ENCODE peak calls at places on chromosomes 11 and 22, in four cellular contexts. R is K562, I is HL-60, B is GM12878. U is an unnamed sample.

GRCh38 chr11:120217941-120218694 is 7.3 kb downstream of the OAF start:
- DNase-seq in B (no peak), R (no peak), I (no peak), U (no peak)

GRCh38 chr11:73314121-73314948 is 6.3 kb downstream of the ARHGEF17 start:
- DNase-seq in B (no peak), R (peak), I (no peak), U (no peak)

GRCh38 chr11:130606781-130607511 is 158.5 kb downstream of the ADAMTS15 start:
- DNase-seq in R (no peak), I (no peak), B (no peak), U (no peak)

GRCh38 chr11:82049199-82049598 is 684.5 kb downstream of the FAM181B start:
- DNase-seq in I (no peak), B (no peak), R (no peak), U (no peak)

GRCh38 chr22:19586922-19587684 is 62.9 kb upstream of the CLDN5 start:
- DNase-seq in I (no peak), B (no peak), R (no peak), U (no peak)

GRCh38 chr11:75000975-75001354 is 12.2 kb downstream of the NEU3 start:
- DNase-seq in B (no peak), R (no peak), I (no peak), U (no peak)

GRCh38 chr11:118917488-118918127 is 8.1 kb downstream of the BCL9L start:
- DNase-seq in R (no peak), B (no peak), I (peak), U (no peak)

GRCh38 chr22:44889233-44889878 is 120.4 kb downstream of the PHF21B start:
- DNase-seq in I (no peak), B (no peak), R (peak), U (no peak)

GRCh38 chr11:12526789-12527188 is 147.4 kb upstream of the TEAD1 start:
- DNase-seq in B (no peak), I (no peak), R (no peak), U (no peak)

GRCh38 chr11:117834068-117834810 is 9.7 kb upstream of the FXYD2 start:
- DNase-seq in I (no peak), B (no peak), R (no peak), U (no peak)

GRCh38 chr11:2085251-2086066 is 53.7 kb downstream of the IGF2 start:
- DNase-seq in R (no peak), I (no peak), B (no peak), U (no peak)

GRCh38 chr11:19380375-19380774 is 139.6 kb upstream of the E2F8 start:
- DNase-seq in I (no peak), R (no peak), B (no peak), U (no peak)

GRCh38 chr22:39251762-39252460 is 7.1 kb upstream of the PDGFB start:
- DNase-seq in R (no peak), B (no peak), I (no peak), U (no peak)

GRCh38 chr22:17542452-17542851 is 20.8 kb upstream of the SLC25A18 start:
- DNase-seq in R (no peak), I (no peak), B (no peak), U (no peak)

GRCh38 chr11:72701466-72701865 is 27.2 kb upstream of the PDE2A start:
- DNase-seq in I (no peak), B (no peak), R (no peak), U (no peak)

GRCh38 chr11:128686045-128686741 is 7.7 kb upstream of the FLI1 start:
- DNase-seq in R (no peak), B (no peak), I (no peak), U (peak)

GRCh38 chr11:74320538-74320937 is 9.1 kb upstream of the P4HA3 start:
- DNase-seq in B (no peak), R (no peak), I (no peak), U (no peak)

GRCh38 chr11:32893947-32894827 is 1.6 kb downstream of the QSER1 start:
- DNase-seq in R (peak), B (peak), I (peak), U (no peak)

GRCh38 chr22:45807156-45807915 is 135.7 kb downstream of the ATXN10 start:
- DNase-seq in R (no peak), B (no peak), I (no peak), U (no peak)

GRCh38 chr11:134181707-134182106 is 42.1 kb downstream of the NCAPD3 start:
- DNase-seq in I (no peak), B (no peak), R (no peak), U (no peak)

GRCh38 chr22:30809086-30809485 is 114.4 kb downstream of the OSBP2 start:
- DNase-seq in B (no peak), R (no peak), I (no peak), U (no peak)

GRCh38 chr11:125036933-125037332 is 26.2 kb upstream of the SLC37A2 start:
- DNase-seq in I (no peak), B (no peak), R (peak), U (no peak)

GRCh38 chr11:442611-443081 is 835 bp upstream of the ANO9 start:
- DNase-seq in B (no peak), R (no peak), I (no peak), U (no peak)

GRCh38 chr11:90803781-90804180 is 580.9 kb upstream of the CHORDC1 start:
- DNase-seq in I (no peak), B (no peak), R (no peak), U (no peak)

GRCh38 chr22:44191036-44191454 is 10.3 kb downstream of the PARVG start:
- DNase-seq in B (no peak), I (no peak), R (no peak), U (peak)

GRCh38 chr11:57597971-57598830 is 716 bp downstream of the SERPING1 start:
- DNase-seq in R (peak), B (no peak), I (peak), U (no peak)
- TF ChIP-seq POLR2AphosphoS5 in R (no peak), B (no peak), I (no peak), U (no peak)

GRCh38 chr11:115348404-115348803 is 155.8 kb downstream of the CADM1 start:
- DNase-seq in R (no peak), B (no peak), I (no peak), U (no peak)
- TF ChIP-seq SPI1 in R (no peak), B (no peak), I (no peak), U (no peak)

DNA sequence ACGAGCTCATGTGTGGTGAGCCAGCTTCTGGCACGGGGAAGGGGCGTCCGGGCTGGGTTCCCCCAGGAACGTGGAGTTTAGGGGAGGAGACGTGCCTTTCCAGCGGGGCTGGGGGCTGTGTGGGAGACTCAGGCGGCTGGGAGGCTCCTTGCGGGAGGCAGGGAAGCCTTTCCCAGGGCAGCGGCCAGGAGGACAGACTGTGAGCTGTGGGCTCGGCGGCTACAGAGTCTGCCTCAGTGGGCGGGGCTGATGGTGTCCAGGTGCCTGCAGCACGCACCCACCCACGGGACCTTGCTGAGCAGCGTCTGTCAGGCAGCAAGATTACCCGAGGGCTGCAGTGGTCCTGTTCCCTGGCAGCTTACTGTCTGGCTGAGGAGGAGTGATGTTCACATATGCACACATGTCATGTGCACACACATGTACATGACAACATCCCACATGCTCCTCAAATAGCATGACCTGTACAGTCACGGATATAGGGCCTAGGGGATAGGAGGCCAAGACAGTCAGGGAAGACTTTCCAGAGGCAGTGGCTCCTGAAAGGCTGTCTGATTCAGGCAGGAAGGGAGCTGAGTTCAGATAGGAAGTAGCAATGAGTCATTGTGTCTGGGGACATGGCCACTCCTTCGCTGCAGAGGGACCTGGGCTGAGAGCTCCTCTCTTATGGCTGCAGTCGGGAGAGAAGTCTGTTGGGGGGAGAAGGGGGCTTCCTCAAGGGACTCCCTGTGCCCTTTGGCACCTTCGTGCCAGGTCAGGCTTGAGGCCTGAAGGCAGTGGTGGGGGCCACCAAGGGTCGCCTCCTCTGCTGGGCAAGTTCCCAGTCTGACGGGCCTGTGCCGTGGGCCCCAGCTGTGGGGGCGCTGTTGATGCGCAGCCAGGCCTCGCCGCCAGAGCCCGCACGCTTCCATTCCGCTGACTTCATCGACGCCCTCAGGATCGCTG is 23.3 kb upstream of the PPP6R3 start:
- DNase-seq in I (peak), B (no peak), R (peak), U (no peak)
- TF ChIP-seq POLR2AphosphoS5 in I (no peak), B (no peak), R (no peak), U (no peak)

GRCh38 chr22:21802673-21803072 is 64.8 kb downstream of the MAPK1 start:
- DNase-seq in I (no peak), B (no peak), R (no peak), U (no peak)

GRCh38 chr22:21800552-21801303 is 65.1 kb upstream of the YPEL1 start:
- DNase-seq in R (no peak), B (no peak), I (no peak), U (no peak)

GRCh38 chr22:21802056-21802455 is 65.4 kb downstream of the MAPK1 start:
- DNase-seq in R (no peak), I (no peak), B (no peak), U (no peak)

GRCh38 chr22:21807545-21807944 is 59.9 kb downstream of the MAPK1 start:
- DNase-seq in B (no peak), R (no peak), I (no peak), U (no peak)

GRCh38 chr22:21803859-21804258 is 63.6 kb downstream of the MAPK1 start:
- DNase-seq in B (no peak), I (no peak), R (no peak), U (no peak)
- TF ChIP-seq SPI1 in B (no peak), I (no peak), R (no peak), U (no peak)

DNA sequence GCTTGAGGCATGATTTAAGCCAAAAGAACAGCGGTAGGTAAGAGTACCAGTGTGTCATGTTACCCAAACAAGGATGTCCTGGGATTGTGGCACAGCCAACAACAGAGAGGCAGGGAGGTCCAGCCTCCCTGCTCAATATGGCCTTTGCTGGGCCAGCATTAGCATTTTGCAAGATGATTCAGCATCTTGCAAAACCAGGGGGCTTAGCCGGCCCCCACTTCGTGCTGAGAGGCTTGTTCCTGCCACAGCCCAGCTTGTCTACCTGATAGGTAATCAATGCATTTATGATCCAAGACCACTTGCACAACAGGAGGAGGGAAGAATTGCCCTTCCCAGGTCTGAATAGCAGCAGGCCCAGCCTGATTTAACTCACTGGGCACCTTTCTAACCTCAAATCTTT is 189.0 kb upstream of the SYT13 start:
- DNase-seq in R (no peak), I (no peak), B (no peak), U (no peak)
- TF ChIP-seq POLR2AphosphoS5 in R (no peak), I (no peak), B (no peak), U (no peak)

DNA sequence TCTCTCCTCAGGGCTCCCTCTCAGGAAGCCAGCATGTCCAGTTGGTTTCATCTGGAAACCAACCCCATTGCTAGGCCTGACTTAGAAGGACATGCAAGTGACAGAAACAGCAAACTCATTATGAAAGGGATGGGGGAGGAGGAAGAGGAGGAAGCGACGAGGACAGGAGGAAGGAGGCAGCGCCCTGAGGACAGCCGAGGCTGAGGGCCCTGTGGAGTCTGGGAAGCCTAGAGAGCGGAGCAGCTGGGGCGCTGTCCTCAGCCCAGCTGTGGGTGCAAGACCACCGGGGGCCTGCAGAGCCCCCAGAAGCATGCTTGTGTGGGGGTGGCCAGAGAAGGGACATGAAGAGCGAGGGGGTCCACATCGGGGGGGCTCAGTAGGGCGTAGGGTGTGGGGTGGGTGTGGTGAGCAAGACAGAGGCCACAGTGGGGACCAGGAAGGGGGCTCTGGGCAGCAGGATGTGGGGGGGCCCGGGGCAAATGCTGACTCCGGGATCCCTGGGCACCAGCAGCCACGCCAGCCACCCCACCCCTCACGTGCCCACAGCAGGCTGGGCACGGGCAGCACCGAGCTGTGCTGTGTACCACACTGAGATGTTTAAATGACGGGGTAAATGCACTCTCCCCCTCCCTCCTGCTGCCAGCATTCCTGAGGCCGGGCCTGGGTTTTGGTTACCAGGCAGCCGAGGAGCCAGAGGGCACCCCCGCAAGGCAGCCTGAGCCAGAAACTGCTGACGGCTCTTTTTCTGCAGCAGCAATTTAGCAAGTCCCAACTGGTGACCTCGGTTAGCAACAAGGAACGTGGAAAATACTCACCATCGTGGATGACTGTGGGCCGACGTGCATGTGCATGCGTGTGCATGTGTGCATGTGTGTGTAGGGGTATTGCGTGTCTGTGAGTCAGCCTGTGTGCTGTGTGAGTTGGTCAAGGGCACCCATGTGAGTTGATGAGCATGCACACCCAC is 82.7 kb upstream of the LINC01488 start:
- DNase-seq in B (no peak), I (no peak), R (peak), U (no peak)
- TF ChIP-seq SPI1 in B (no peak), I (no peak), R (peak), U (no peak)

GRCh38 chr11:35909866-35910265 is 34.0 kb upstream of the LDLRAD3 start:
- DNase-seq in I (no peak), B (no peak), R (no peak), U (no peak)

GRCh38 chr11:35906681-35907080 is 37.2 kb upstream of the LDLRAD3 start:
- DNase-seq in R (no peak), I (no peak), B (no peak), U (no peak)

GRCh38 chr11:35911013-35911412 is 32.8 kb upstream of the LDLRAD3 start:
- DNase-seq in B (no peak), I (no peak), R (no peak), U (no peak)

GRCh38 chr11:35905901-35906661 is 37.8 kb upstream of the LDLRAD3 start:
- DNase-seq in I (no peak), B (no peak), R (no peak), U (no peak)

GRCh38 chr11:35907648-35908431 is 36.0 kb upstream of the LDLRAD3 start:
- DNase-seq in B (peak), I (no peak), R (no peak), U (peak)
- TF ChIP-seq POLR2AphosphoS5 in B (no peak), I (no peak), R (no peak), U (no peak)

GRCh38 chr11:45856044-45856468 is 8.8 kb downstream of the CRY2 start:
- DNase-seq in R (no peak), I (no peak), B (no peak), U (no peak)
- TF ChIP-seq SPI1 in R (no peak), I (no peak), B (no peak), U (no peak)